ENCODE peak calls at places on chromosomes 5 and 9, in four cellular contexts. U is CD8-positive, alpha-beta memory T cell; T is GM23248; V is PC-3. L is an unnamed sample. For H3K4me1 and H3K36me3, the result is how much of the 10 kb centered on the place peaks cover.

GRCh38 chr9:7117676-7118561 is 360.1 kb downstream of the KDM4C start:
- DNase-seq in T (peak), V (peak), U (no peak), L (no peak)

GRCh38 chr5:75113354-75113753 is 61.0 kb upstream of the GCNT4 start:
- DNase-seq in V (no peak), T (no peak), U (no peak), L (no peak)

GRCh38 chr5:132262882-132263547 is 5.5 kb downstream of the PDLIM4 start:
- DNase-seq in T (peak), V (no peak), U (no peak), L (peak)

GRCh38 chr5:127766556-127767335 is 63.6 kb downstream of the CCDC192 start:
- DNase-seq in V (no peak), U (no peak), T (peak), L (no peak)

GRCh38 chr5:96973561-96974401 is 37.9 kb downstream of the LNPEP start:
- DNase-seq in T (no peak), V (no peak), U (no peak), L (no peak)

GRCh38 chr5:11955386-11955785 is 51.1 kb upstream of the CTNND2 start:
- DNase-seq in V (peak), T (peak), U (no peak), L (no peak)

GRCh38 chr5:105954341-105954740 is 1716.4 kb downstream of the EFNA5 start:
- DNase-seq in U (no peak), T (no peak), V (peak), L (no peak)

GRCh38 chr9:112881366-112881765 is 9.3 kb downstream of the SLC46A2 start:
- DNase-seq in V (peak), T (peak), U (no peak), L (no peak)

GRCh38 chr5:133606835-133607234 is 5.5 kb downstream of the FSTL4 start:
- DNase-seq in T (no peak), U (no peak), V (no peak), L (no peak)

GRCh38 chr5:139149477-139150199 is 48.5 kb downstream of the SIL1 start:
- DNase-seq in U (no peak), V (no peak), T (peak), L (no peak)

GRCh38 chr9:72193478-72193881 is 44.2 kb downstream of the GDA start:
- DNase-seq in T (no peak), U (no peak), V (no peak), L (no peak)

GRCh38 chr5:33763435-33763834 is 128.4 kb downstream of the ADAMTS12 start:
- DNase-seq in V (no peak), U (no peak), T (no peak), L (no peak)

GRCh38 chr5:35884125-35884788 is 27.6 kb downstream of the IL7R start:
- DNase-seq in U (no peak), T (peak), V (peak), L (no peak)

GRCh38 chr9:89991204-89991790 is 386.5 kb downstream of the GADD45G start:
- DNase-seq in T (no peak), U (no peak), V (no peak), L (no peak)

GRCh38 chr5:146993876-146994530 is 115.4 kb upstream of the PPP2R2B start:
- DNase-seq in U (no peak), V (peak), T (peak), L (no peak)

GRCh38 chr5:158637039-158637438 is 462.7 kb downstream of the EBF1 start:
- DNase-seq in U (no peak), V (no peak), T (no peak), L (no peak)

GRCh38 chr9:113352411-113352810 is 3.1 kb downstream of the BSPRY start:
- DNase-seq in U (no peak), V (peak), T (peak), L (no peak)

GRCh38 chr5:24208540-24209141 is 436.1 kb downstream of the CDH10 start:
- DNase-seq in U (no peak), T (no peak), V (no peak), L (no peak)

GRCh38 chr9:127943011-127943662 is 5.5 kb upstream of the DPM2 start:
- DNase-seq in V (no peak), T (no peak), U (no peak), L (no peak)

GRCh38 chr9:127941062-127941925 is 3.6 kb upstream of the DPM2 start:
- DNase-seq in U (no peak), T (no peak), V (no peak), L (peak)

GRCh38 chr9:127938298-127938690 is 640 bp upstream of the DPM2 start:
- DNase-seq in V (no peak), U (no peak), T (peak), L (no peak)

GRCh38 chr9:127942152-127943010 is 4.7 kb upstream of the DPM2 start:
- DNase-seq in U (peak), T (peak), V (peak), L (peak)

DNA sequence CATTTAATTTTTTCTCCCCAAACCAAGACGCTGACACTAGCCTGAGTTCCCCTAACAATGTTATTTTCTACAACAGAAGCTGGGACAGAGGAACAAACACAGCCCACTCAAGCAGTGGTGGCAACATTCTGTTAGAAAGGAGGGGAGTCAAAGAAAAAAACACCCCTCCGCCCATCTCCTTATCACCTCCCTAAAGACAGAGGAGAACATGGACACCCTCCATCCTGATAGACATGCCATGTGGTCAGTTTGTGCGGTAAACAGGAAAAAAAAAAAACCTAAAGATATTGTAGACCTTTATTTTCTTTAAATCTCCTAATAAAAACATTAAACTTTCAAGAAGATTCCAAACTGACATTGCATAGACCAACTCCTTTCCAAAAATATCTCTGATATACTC is 2.9 kb upstream of the DPM2 start:
- DNase-seq in T (no peak), V (no peak), U (no peak), L (no peak)
- H3K27ac ChIP-seq in T (no peak), V (no peak), U (peak), L (no peak)

GRCh38 chr9:86724528-86724927 is 222.8 kb downstream of the GAS1 start:
- DNase-seq in V (no peak), T (no peak), U (no peak), L (no peak)
- H3K4me1 ChIP-seq in V (under half), T (under half), U (under half), L (under half)

GRCh38 chr9:2059131-2059929 is 44.2 kb downstream of the SMARCA2 start:
- DNase-seq in U (no peak), T (peak), V (no peak), L (no peak)
- H3K36me3 ChIP-seq in U (under half), T (under half), V (under half), L (under half)

GRCh38 chr9:114370985-114371335 is 16.8 kb downstream of the AKNA start:
- DNase-seq in T (no peak), U (no peak), V (no peak), L (peak)
- H3K27ac ChIP-seq in T (no peak), U (peak), V (no peak), L (no peak)